ENCODE peak calls at places on chromosome 9, in ten cellular contexts. One of them, this sample, is unnamed.
A peak's percentile ranks its signal among the peaks of the same experiment; 100 is the strongest.

GRCh38 chr9:92652461-92652860 is 17.5 kb downstream of the IPPK start:
- DNase-seq in left lung: no peak
- DNase-seq in kidney epithelial cell: no peak
- DNase-seq in GM12864: no peak
- DNase-seq in coronary artery: no peak
- DNase-seq in neural crest cell: no peak
- DNase-seq in HepG2: no peak
- DNase-seq in PC-9: no peak
- DNase-seq in RWPE1: no peak
- DNase-seq in dorsolateral prefrontal cortex: no peak
- DNase-seq in this sample: no peak

GRCh38 chr9:37914701-37915358 is 10.9 kb upstream of the SLC25A51 start:
- DNase-seq in left lung: no peak
- DNase-seq in kidney epithelial cell: no peak
- DNase-seq in GM12864: no peak
- DNase-seq in coronary artery: peak; percentile 63
- DNase-seq in neural crest cell: no peak
- DNase-seq in HepG2: no peak
- DNase-seq in PC-9: no peak
- DNase-seq in RWPE1: no peak
- DNase-seq in dorsolateral prefrontal cortex: no peak
- DNase-seq in this sample: no peak

GRCh38 chr9:123739902-123740301 is 190.0 kb downstream of the DENND1A start:
- DNase-seq in left lung: no peak
- DNase-seq in kidney epithelial cell: no peak
- DNase-seq in GM12864: no peak
- DNase-seq in coronary artery: no peak
- DNase-seq in neural crest cell: no peak
- DNase-seq in HepG2: no peak
- DNase-seq in PC-9: no peak
- DNase-seq in RWPE1: no peak
- DNase-seq in dorsolateral prefrontal cortex: no peak
- DNase-seq in this sample: no peak

GRCh38 chr9:27176971-27177370 is 67.9 kb downstream of the TEK start:
- DNase-seq in left lung: no peak
- DNase-seq in kidney epithelial cell: no peak
- DNase-seq in GM12864: no peak
- DNase-seq in coronary artery: no peak
- DNase-seq in neural crest cell: no peak
- DNase-seq in HepG2: no peak
- DNase-seq in PC-9: no peak
- DNase-seq in RWPE1: no peak
- DNase-seq in dorsolateral prefrontal cortex: no peak
- DNase-seq in this sample: no peak

GRCh38 chr9:71703172-71703872 is 65.0 kb downstream of the CEMIP2 start:
- DNase-seq in left lung: no peak
- DNase-seq in kidney epithelial cell: no peak
- DNase-seq in GM12864: no peak
- DNase-seq in coronary artery: no peak
- DNase-seq in neural crest cell: no peak
- DNase-seq in HepG2: no peak
- DNase-seq in PC-9: no peak
- DNase-seq in RWPE1: peak; percentile 24
- DNase-seq in dorsolateral prefrontal cortex: no peak
- DNase-seq in this sample: no peak

GRCh38 chr9:16092142-16092541 is 539.3 kb downstream of the CCDC171 start:
- DNase-seq in left lung: no peak
- DNase-seq in kidney epithelial cell: no peak
- DNase-seq in GM12864: no peak
- DNase-seq in coronary artery: no peak
- DNase-seq in neural crest cell: no peak
- DNase-seq in HepG2: no peak
- DNase-seq in PC-9: no peak
- DNase-seq in RWPE1: no peak
- DNase-seq in dorsolateral prefrontal cortex: no peak
- DNase-seq in this sample: no peak

GRCh38 chr9:22722492-22722891 is 275.9 kb downstream of the DMRTA1 start:
- DNase-seq in left lung: no peak
- DNase-seq in kidney epithelial cell: no peak
- DNase-seq in GM12864: no peak
- DNase-seq in coronary artery: no peak
- DNase-seq in neural crest cell: no peak
- DNase-seq in HepG2: no peak
- DNase-seq in PC-9: no peak
- DNase-seq in RWPE1: no peak
- DNase-seq in dorsolateral prefrontal cortex: no peak
- DNase-seq in this sample: no peak

GRCh38 chr9:72322259-72322658 is 42.7 kb downstream of the ZFAND5 start:
- DNase-seq in left lung: no peak
- DNase-seq in kidney epithelial cell: no peak
- DNase-seq in GM12864: no peak
- DNase-seq in coronary artery: no peak
- DNase-seq in neural crest cell: no peak
- DNase-seq in HepG2: no peak
- DNase-seq in PC-9: no peak
- DNase-seq in RWPE1: no peak
- DNase-seq in dorsolateral prefrontal cortex: no peak
- DNase-seq in this sample: no peak

GRCh38 chr9:123034881-123035465 is 1.5 kb downstream of the GPR21 start:
- DNase-seq in left lung: no peak
- DNase-seq in kidney epithelial cell: no peak
- DNase-seq in GM12864: no peak
- DNase-seq in coronary artery: peak; percentile 80
- DNase-seq in neural crest cell: no peak
- DNase-seq in HepG2: no peak
- DNase-seq in PC-9: no peak
- DNase-seq in RWPE1: no peak
- DNase-seq in dorsolateral prefrontal cortex: no peak
- DNase-seq in this sample: no peak

GRCh38 chr9:127523312-127523851 is 72.1 kb downstream of the LRSAM1 start:
- DNase-seq in left lung: no peak
- DNase-seq in kidney epithelial cell: no peak
- DNase-seq in GM12864: peak; percentile 12
- DNase-seq in coronary artery: peak; percentile 70
- DNase-seq in neural crest cell: no peak
- DNase-seq in HepG2: no peak
- DNase-seq in PC-9: no peak
- DNase-seq in RWPE1: no peak
- DNase-seq in dorsolateral prefrontal cortex: no peak
- DNase-seq in this sample: no peak

GRCh38 chr9:79469164-79469563 is 102.6 kb upstream of the TLE4 start:
- DNase-seq in left lung: no peak
- DNase-seq in kidney epithelial cell: no peak
- DNase-seq in GM12864: no peak
- DNase-seq in coronary artery: no peak
- DNase-seq in neural crest cell: no peak
- DNase-seq in HepG2: no peak
- DNase-seq in PC-9: no peak
- DNase-seq in RWPE1: no peak
- DNase-seq in dorsolateral prefrontal cortex: no peak
- DNase-seq in this sample: no peak

GRCh38 chr9:79470957-79471356 is 100.8 kb upstream of the TLE4 start:
- DNase-seq in left lung: no peak
- DNase-seq in kidney epithelial cell: no peak
- DNase-seq in GM12864: no peak
- DNase-seq in coronary artery: no peak
- DNase-seq in neural crest cell: no peak
- DNase-seq in HepG2: no peak
- DNase-seq in PC-9: no peak
- DNase-seq in RWPE1: no peak
- DNase-seq in dorsolateral prefrontal cortex: no peak
- DNase-seq in this sample: no peak

GRCh38 chr9:79477241-79477830 is 94.4 kb upstream of the TLE4 start:
- DNase-seq in left lung: no peak
- DNase-seq in kidney epithelial cell: no peak
- DNase-seq in GM12864: no peak
- DNase-seq in coronary artery: no peak
- DNase-seq in neural crest cell: no peak
- DNase-seq in HepG2: no peak
- DNase-seq in PC-9: no peak
- DNase-seq in RWPE1: no peak
- DNase-seq in dorsolateral prefrontal cortex: no peak
- DNase-seq in this sample: no peak

GRCh38 chr9:79473704-79474103 is 98.1 kb upstream of the TLE4 start:
- DNase-seq in left lung: no peak
- DNase-seq in kidney epithelial cell: no peak
- DNase-seq in GM12864: no peak
- DNase-seq in coronary artery: no peak
- DNase-seq in neural crest cell: no peak
- DNase-seq in HepG2: no peak
- DNase-seq in PC-9: no peak
- DNase-seq in RWPE1: no peak
- DNase-seq in dorsolateral prefrontal cortex: no peak
- DNase-seq in this sample: no peak

GRCh38 chr9:79471577-79472543 is 99.9 kb upstream of the TLE4 start:
- DNase-seq in left lung: peak; percentile 47
- DNase-seq in kidney epithelial cell: no peak
- DNase-seq in GM12864: no peak
- DNase-seq in coronary artery: peak; percentile 79
- DNase-seq in neural crest cell: no peak
- DNase-seq in HepG2: no peak
- DNase-seq in PC-9: no peak
- DNase-seq in RWPE1: peak; percentile 26
- DNase-seq in dorsolateral prefrontal cortex: peak; percentile 87
- DNase-seq in this sample: no peak
- TF ChIP-seq CTCF in left lung: no peak
- TF ChIP-seq CTCF in kidney epithelial cell: no peak
- TF ChIP-seq CTCF in GM12864: peak; percentile 13
- TF ChIP-seq CTCF in coronary artery: no peak
- TF ChIP-seq CTCF in neural crest cell: no peak
- TF ChIP-seq CTCF in HepG2: peak; percentile 8
- TF ChIP-seq CTCF in PC-9: no peak
- TF ChIP-seq CTCF in RWPE1: peak; percentile 26
- TF ChIP-seq CTCF in dorsolateral prefrontal cortex: peak; percentile 54
- TF ChIP-seq CTCF in this sample: no peak

DNA sequence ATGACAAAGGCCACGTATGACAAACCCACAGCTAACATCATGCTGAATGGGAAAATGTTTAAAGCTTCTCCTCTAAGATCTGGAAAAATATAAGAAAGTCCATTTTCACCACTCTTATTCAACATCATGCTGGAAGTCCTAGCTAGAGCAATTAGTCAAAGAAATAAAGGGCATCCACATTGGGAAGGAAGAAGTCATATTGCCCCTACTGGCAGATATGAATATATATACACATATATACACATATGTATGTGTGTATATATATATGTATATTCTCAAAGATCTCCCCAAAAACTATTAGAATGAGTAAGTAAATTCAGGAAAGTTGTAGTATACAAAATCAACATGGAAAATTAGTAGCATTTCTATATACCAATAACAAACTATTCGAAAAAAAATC is 17.1 kb downstream of the APBA1 start:
- DNase-seq in left lung: no peak
- DNase-seq in kidney epithelial cell: no peak
- DNase-seq in GM12864: no peak
- DNase-seq in coronary artery: no peak
- DNase-seq in neural crest cell: no peak
- DNase-seq in HepG2: no peak
- DNase-seq in PC-9: no peak
- DNase-seq in RWPE1: no peak
- DNase-seq in dorsolateral prefrontal cortex: no peak
- DNase-seq in this sample: no peak
- TF ChIP-seq CTCF in left lung: no peak
- TF ChIP-seq CTCF in kidney epithelial cell: no peak
- TF ChIP-seq CTCF in GM12864: no peak
- TF ChIP-seq CTCF in coronary artery: no peak
- TF ChIP-seq CTCF in neural crest cell: peak; percentile 31
- TF ChIP-seq CTCF in HepG2: no peak
- TF ChIP-seq CTCF in PC-9: peak; percentile 37
- TF ChIP-seq CTCF in RWPE1: no peak
- TF ChIP-seq CTCF in dorsolateral prefrontal cortex: no peak
- TF ChIP-seq CTCF in this sample: no peak

DNA sequence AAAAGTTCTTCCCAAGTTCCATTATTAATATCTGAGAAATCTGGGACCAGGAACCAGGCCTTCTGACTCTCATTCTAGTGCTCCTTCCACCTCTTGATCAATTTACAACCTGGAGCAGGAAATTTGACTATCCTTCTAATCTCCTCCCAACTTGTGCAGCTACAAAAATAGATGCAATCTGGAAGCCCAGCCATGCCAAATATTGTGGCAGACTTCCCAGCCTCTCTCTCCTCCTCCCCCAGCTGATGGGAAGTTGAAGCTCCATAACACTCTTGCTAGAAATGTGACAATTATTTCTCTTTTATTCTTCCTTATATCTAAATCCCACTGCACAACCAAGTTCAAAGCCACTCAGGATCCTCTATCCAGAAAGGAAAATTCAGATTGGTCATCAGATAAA is 252.1 kb downstream of the SEC61B start:
- DNase-seq in left lung: no peak
- DNase-seq in kidney epithelial cell: no peak
- DNase-seq in GM12864: no peak
- DNase-seq in coronary artery: no peak
- DNase-seq in neural crest cell: no peak
- DNase-seq in HepG2: no peak
- DNase-seq in PC-9: no peak
- DNase-seq in RWPE1: no peak
- DNase-seq in dorsolateral prefrontal cortex: no peak
- DNase-seq in this sample: no peak
- TF ChIP-seq CTCF in left lung: no peak
- TF ChIP-seq CTCF in kidney epithelial cell: no peak
- TF ChIP-seq CTCF in GM12864: no peak
- TF ChIP-seq CTCF in coronary artery: no peak
- TF ChIP-seq CTCF in neural crest cell: no peak
- TF ChIP-seq CTCF in HepG2: no peak
- TF ChIP-seq CTCF in PC-9: no peak
- TF ChIP-seq CTCF in RWPE1: no peak
- TF ChIP-seq CTCF in dorsolateral prefrontal cortex: no peak
- TF ChIP-seq CTCF in this sample: no peak

GRCh38 chr9:109083813-109084405 is 35.8 kb downstream of the TMEM245 start:
- DNase-seq in left lung: no peak
- DNase-seq in kidney epithelial cell: no peak
- DNase-seq in GM12864: no peak
- DNase-seq in coronary artery: no peak
- DNase-seq in neural crest cell: no peak
- DNase-seq in HepG2: no peak
- DNase-seq in PC-9: no peak
- DNase-seq in RWPE1: no peak
- DNase-seq in dorsolateral prefrontal cortex: no peak
- DNase-seq in this sample: no peak

GRCh38 chr9:109088221-109088620 is 31.5 kb downstream of the TMEM245 start:
- DNase-seq in left lung: no peak
- DNase-seq in kidney epithelial cell: no peak
- DNase-seq in GM12864: no peak
- DNase-seq in coronary artery: no peak
- DNase-seq in neural crest cell: no peak
- DNase-seq in HepG2: no peak
- DNase-seq in PC-9: no peak
- DNase-seq in RWPE1: no peak
- DNase-seq in dorsolateral prefrontal cortex: no peak
- DNase-seq in this sample: no peak

GRCh38 chr9:109087795-109088194 is 32.0 kb downstream of the TMEM245 start:
- DNase-seq in left lung: no peak
- DNase-seq in kidney epithelial cell: no peak
- DNase-seq in GM12864: no peak
- DNase-seq in coronary artery: no peak
- DNase-seq in neural crest cell: no peak
- DNase-seq in HepG2: no peak
- DNase-seq in PC-9: no peak
- DNase-seq in RWPE1: no peak
- DNase-seq in dorsolateral prefrontal cortex: no peak
- DNase-seq in this sample: no peak

GRCh38 chr9:109085510-109085909 is 34.2 kb downstream of the TMEM245 start:
- DNase-seq in left lung: no peak
- DNase-seq in kidney epithelial cell: no peak
- DNase-seq in GM12864: no peak
- DNase-seq in coronary artery: no peak
- DNase-seq in neural crest cell: no peak
- DNase-seq in HepG2: peak; percentile 62
- DNase-seq in PC-9: peak; percentile 75
- DNase-seq in RWPE1: no peak
- DNase-seq in dorsolateral prefrontal cortex: no peak
- DNase-seq in this sample: no peak

GRCh38 chr9:109086221-109086620 is 33.5 kb downstream of the TMEM245 start:
- DNase-seq in left lung: no peak
- DNase-seq in kidney epithelial cell: no peak
- DNase-seq in GM12864: no peak
- DNase-seq in coronary artery: no peak
- DNase-seq in neural crest cell: no peak
- DNase-seq in HepG2: no peak
- DNase-seq in PC-9: peak; percentile 56
- DNase-seq in RWPE1: peak; percentile 51
- DNase-seq in dorsolateral prefrontal cortex: no peak
- DNase-seq in this sample: no peak
- TF ChIP-seq CTCF in left lung: no peak
- TF ChIP-seq CTCF in kidney epithelial cell: no peak
- TF ChIP-seq CTCF in GM12864: no peak
- TF ChIP-seq CTCF in coronary artery: no peak
- TF ChIP-seq CTCF in neural crest cell: no peak
- TF ChIP-seq CTCF in HepG2: no peak
- TF ChIP-seq CTCF in PC-9: no peak
- TF ChIP-seq CTCF in RWPE1: no peak
- TF ChIP-seq CTCF in dorsolateral prefrontal cortex: no peak
- TF ChIP-seq CTCF in this sample: no peak

This sample was measured in activated B cell treated with CpG ODN at 0.5 μM for 24 hours.